ENCODE peak calls at places on chromosomes 6 and 20, in four cellular contexts. D, F, P and E are unnamed samples.

GRCh38 chr6:166707045-166707444 is 80.0 kb upstream of the RPS6KA2 start:
- DNase-seq in D (no peak), F (no peak), P (no peak), E (peak)

GRCh38 chr6:56024931-56025330 is 149.5 kb upstream of the BMP5 start:
- DNase-seq in D (no peak), F (no peak), P (no peak), E (no peak)

GRCh38 chr6:34576286-34576955 is 20.3 kb upstream of the SPDEF start:
- DNase-seq in D (no peak), F (no peak), P (no peak), E (no peak)

GRCh38 chr6:10528170-10528981 is 7.2 kb downstream of the GCNT2 start:
- DNase-seq in D (no peak), F (no peak), P (no peak), E (no peak)

GRCh38 chr6:18308070-18308735 is 43.9 kb upstream of the DEK start:
- DNase-seq in D (no peak), F (peak), P (no peak), E (no peak)

GRCh38 chr6:38776515-38776914 is 61.4 kb downstream of the DNAH8 start:
- DNase-seq in D (peak), F (peak), P (no peak), E (peak)

GRCh38 chr6:168349718-168350117 is 30.1 kb upstream of the DACT2 start:
- DNase-seq in D (no peak), F (no peak), P (no peak), E (no peak)

GRCh38 chr6:132798820-132799538 is 542 bp upstream of the SLC18B1 start:
- DNase-seq in D (peak), F (peak), P (peak), E (peak)

GRCh38 chr20:50012282-50013263 is 29.8 kb downstream of the SNAI1 start:
- DNase-seq in D (no peak), F (no peak), P (no peak), E (no peak)

GRCh38 chr6:137811121-137811911 is 55.7 kb upstream of the TNFAIP3 start:
- DNase-seq in D (peak), F (peak), P (no peak), E (no peak)

GRCh38 chr6:45226081-45226480 is 102.0 kb upstream of the RUNX2 start:
- DNase-seq in D (no peak), F (no peak), P (no peak), E (no peak)

GRCh38 chr20:57651977-57652864 is 32.0 kb upstream of the ZBP1 start:
- DNase-seq in D (no peak), F (no peak), P (no peak), E (no peak)